ENCODE peak calls at places on chromosomes 3 and 15, in eight cellular contexts. M, T, W, H, C, X, O and Y are unnamed samples.

GRCh38 chr15:92715753-92716152 is 60.2 kb upstream of the FAM174B start:
- DNase-seq in H (no peak), X (no peak), W (no peak), O (no peak), C (no peak), M (no peak), T (no peak), Y (no peak)

GRCh38 chr15:43285609-43286037 is 18.9 kb upstream of the TGM5 start:
- DNase-seq in T (no peak), C (no peak), M (peak; percentile 52), H (peak; percentile 22), X (peak; percentile 77), O (no peak), W (peak; percentile 72), Y (peak; percentile 34)

GRCh38 chr3:180447156-180447555 is 154.8 kb upstream of the TTC14 start:
- DNase-seq in C (no peak), W (no peak), H (no peak), O (no peak), T (no peak), X (peak; percentile 63), M (no peak), Y (no peak)

GRCh38 chr3:63146154-63146553 is 132.0 kb upstream of the SYNPR start:
- DNase-seq in X (no peak), T (no peak), C (no peak), H (no peak), W (no peak), O (no peak), M (no peak), Y (no peak)

GRCh38 chr3:45992133-45992729 is 3.4 kb downstream of the FYCO1 start:
- DNase-seq in O (no peak), M (no peak), X (no peak), W (no peak), T (no peak), H (no peak), C (no peak), Y (no peak)

GRCh38 chr15:40925495-40925862 is 3.7 kb upstream of the DLL4 start:
- DNase-seq in W (no peak), O (no peak), X (no peak), C (no peak), T (no peak), M (no peak), H (no peak), Y (no peak)

GRCh38 chr3:61807865-61808276 is 246.5 kb downstream of the PTPRG start:
- DNase-seq in M (no peak), X (no peak), H (no peak), T (no peak), O (no peak), W (no peak), C (no peak), Y (no peak)

GRCh38 chr15:47066386-47066785 is 650.9 kb upstream of the SEMA6D start:
- DNase-seq in T (no peak), M (no peak), X (peak; percentile 0), H (no peak), O (no peak), C (peak; percentile 7), W (no peak), Y (no peak)

GRCh38 chr3:48899298-48899697 is 616 bp upstream of the SLC25A20 start:
- DNase-seq in T (no peak), W (no peak), H (no peak), O (no peak), X (no peak), C (no peak), M (peak; percentile 43), Y (peak; percentile 26)

GRCh38 chr3:150345021-150345538 is 63.0 kb upstream of the TSC22D2 start:
- DNase-seq in X (peak; percentile 91), W (peak; percentile 91), M (no peak), O (no peak), H (no peak), T (no peak), C (no peak), Y (no peak)

GRCh38 chr3:27380433-27381357 is 11.5 kb upstream of the NEK10 start:
- DNase-seq in M (no peak), T (no peak), C (no peak), H (no peak), O (no peak), X (no peak), W (no peak), Y (no peak)

GRCh38 chr3:48280883-48281282 is 40.0 kb downstream of the ZNF589 start:
- DNase-seq in H (no peak), M (no peak), C (no peak), O (no peak), T (no peak), X (no peak), W (no peak), Y (no peak)